ENCODE peak calls at places on chromosomes 2 and 18, in six cellular contexts. C is MCF 10A; G is mesendoderm; N is AG09309; P is GM12864; D is activated CD4-positive, CD25-positive, alpha-beta regulatory T cell treated with anti-CD3 and anti-CD28 coated beads, Interleukin-2, amount 50 U/mL, for 72 hours. O is an unnamed sample.

GRCh38 chr18:79951545-79952456 is at the start of gene SLC66A2:
- DNase-seq in C (peak), G (peak), N (no peak), P (no peak), D (peak), O (peak)

GRCh38 chr2:227462463-227462951 is 9.4 kb upstream of the AGFG1 start:
- DNase-seq in C (no peak), G (no peak), N (no peak), P (no peak), D (no peak), O (no peak)

GRCh38 chr18:14768241-14768640 is 20.3 kb downstream of the ANKRD30B start:
- DNase-seq in C (no peak), G (no peak), N (peak), P (no peak), D (no peak), O (no peak)

GRCh38 chr2:47221956-47222355 is 66.8 kb upstream of the STPG4 start:
- DNase-seq in C (peak), G (no peak), N (no peak), P (no peak), D (no peak), O (no peak)

GRCh38 chr2:64318476-64318748 is 135.6 kb upstream of the LGALSL start:
- DNase-seq in C (no peak), G (no peak), N (no peak), P (no peak), D (no peak), O (no peak)

GRCh38 chr18:46705521-46705920 is 48.5 kb upstream of the LOXHD1 start:
- DNase-seq in C (no peak), G (peak), N (no peak), P (no peak), D (no peak), O (peak)

GRCh38 chr2:156537147-156537546 is 101.0 kb downstream of the GPD2 start:
- DNase-seq in C (peak), G (peak), N (peak), P (no peak), D (no peak), O (no peak)

GRCh38 chr2:177247693-177248262 is 16.7 kb downstream of the NFE2L2 start:
- DNase-seq in C (no peak), G (no peak), N (no peak), P (no peak), D (no peak), O (no peak)

GRCh38 chr2:1153959-1154358 is 203.3 kb downstream of the SNTG2 start:
- DNase-seq in C (no peak), G (no peak), N (no peak), P (no peak), D (no peak), O (no peak)

GRCh38 chr18:45275367-45276113 is 339.7 kb upstream of the SLC14A2 start:
- DNase-seq in C (peak), G (peak), N (no peak), P (peak), D (no peak), O (no peak)

GRCh38 chr18:27723168-27723567 is 453.8 kb downstream of the CDH2 start:
- DNase-seq in C (no peak), G (no peak), N (no peak), P (no peak), D (no peak), O (no peak)

GRCh38 chr2:240925576-240926515 is 19.7 kb downstream of the CROCC2 start:
- DNase-seq in C (no peak), G (no peak), N (no peak), P (no peak), D (peak), O (peak)

GRCh38 chr2:145186303-145186702 is 666.4 kb upstream of the ZEB2 start:
- DNase-seq in C (no peak), G (peak), N (no peak), P (no peak), D (no peak), O (no peak)

GRCh38 chr2:241933175-241933911 is 63.8 kb downstream of the RTP5 start:
- DNase-seq in C (peak), G (no peak), N (peak), P (no peak), D (peak), O (no peak)

GRCh38 chr2:217434183-217434620 is 568.6 kb downstream of the TNS1 start:
- DNase-seq in C (peak), G (peak), N (peak), P (peak), D (no peak), O (peak)

GRCh38 chr18:69257861-69258458 is 142.7 kb upstream of the DOK6 start:
- DNase-seq in C (peak), G (no peak), N (peak), P (no peak), D (no peak), O (no peak)

GRCh38 chr2:143691136-143691535 is 561.9 kb downstream of the ARHGAP15 start:
- DNase-seq in C (no peak), G (no peak), N (no peak), P (no peak), D (no peak), O (peak)

GRCh38 chr2:209368924-209369323 is 54.9 kb upstream of the MAP2 start:
- DNase-seq in C (peak), G (peak), N (peak), P (no peak), D (no peak), O (no peak)

GRCh38 chr18:78492064-78492812 is 487.4 kb upstream of the SALL3 start:
- DNase-seq in C (no peak), G (peak), N (no peak), P (no peak), D (no peak), O (no peak)

GRCh38 chr2:168037772-168038171 is 209.6 kb downstream of the STK39 start:
- DNase-seq in C (no peak), G (no peak), N (no peak), P (no peak), D (no peak), O (no peak)

GRCh38 chr18:26017929-26018328 is 72.5 kb downstream of the SS18 start:
- DNase-seq in C (no peak), G (no peak), N (no peak), P (no peak), D (no peak), O (no peak)

O was measured in retina.